ENCODE peak calls at places on chromosome 4, in four cellular contexts. One of them, this sample, is unnamed.

GRCh38 chr4:148813289-148813688 is 371.1 kb upstream of the NR3C2 start:
- DNase-seq in left ventricle myocardium inferior: no peak
- DNase-seq in AG10803: no peak
- DNase-seq in brain microvascular endothelial cell: no peak
- DNase-seq in this sample: no peak

GRCh38 chr4:24703298-24703697 is 92.1 kb upstream of the SOD3 start:
- DNase-seq in AG10803: no peak
- DNase-seq in left ventricle myocardium inferior: no peak
- DNase-seq in brain microvascular endothelial cell: no peak
- DNase-seq in this sample: no peak

GRCh38 chr4:15077969-15078368 is 75.7 kb downstream of the CPEB2 start:
- DNase-seq in AG10803: peak
- DNase-seq in left ventricle myocardium inferior: no peak
- DNase-seq in brain microvascular endothelial cell: peak
- DNase-seq in this sample: peak

GRCh38 chr4:129429566-129430339 is 333.8 kb downstream of the C4orf33 start:
- DNase-seq in AG10803: no peak
- DNase-seq in left ventricle myocardium inferior: no peak
- DNase-seq in brain microvascular endothelial cell: no peak
- DNase-seq in this sample: no peak

GRCh38 chr4:21901281-21901680 is 47.3 kb downstream of the KCNIP4 start:
- DNase-seq in brain microvascular endothelial cell: no peak
- DNase-seq in AG10803: no peak
- DNase-seq in left ventricle myocardium inferior: no peak
- DNase-seq in this sample: no peak

GRCh38 chr4:98663226-98664006 is 5.0 kb upstream of the TSPAN5 start:
- DNase-seq in AG10803: no peak
- DNase-seq in brain microvascular endothelial cell: no peak
- DNase-seq in left ventricle myocardium inferior: peak
- DNase-seq in this sample: no peak

GRCh38 chr4:15413010-15413622 is 14.7 kb upstream of the C1QTNF7 start:
- DNase-seq in AG10803: no peak
- DNase-seq in brain microvascular endothelial cell: no peak
- DNase-seq in left ventricle myocardium inferior: no peak
- DNase-seq in this sample: no peak

GRCh38 chr4:59818656-59819055 is 1381.5 kb upstream of the ADGRL3 start:
- DNase-seq in AG10803: no peak
- DNase-seq in brain microvascular endothelial cell: no peak
- DNase-seq in left ventricle myocardium inferior: no peak
- DNase-seq in this sample: no peak

GRCh38 chr4:14078311-14078710 is 450.8 kb upstream of the BOD1L1 start:
- DNase-seq in brain microvascular endothelial cell: no peak
- DNase-seq in AG10803: peak
- DNase-seq in left ventricle myocardium inferior: no peak
- DNase-seq in this sample: no peak

GRCh38 chr4:159035570-159035969 is 67.3 kb upstream of the RAPGEF2 start:
- DNase-seq in AG10803: no peak
- DNase-seq in left ventricle myocardium inferior: no peak
- DNase-seq in brain microvascular endothelial cell: no peak
- DNase-seq in this sample: no peak

GRCh38 chr4:173258866-173259265 is 75.3 kb downstream of the HMGB2 start:
- DNase-seq in AG10803: no peak
- DNase-seq in brain microvascular endothelial cell: no peak
- DNase-seq in left ventricle myocardium inferior: no peak
- DNase-seq in this sample: no peak

GRCh38 chr4:54228563-54229501 is at the start of gene PDGFRA:
- DNase-seq in brain microvascular endothelial cell: peak
- DNase-seq in left ventricle myocardium inferior: peak
- DNase-seq in AG10803: peak
- DNase-seq in this sample: peak

GRCh38 chr4:166277851-166278250 is 404.8 kb downstream of the TLL1 start:
- DNase-seq in AG10803: no peak
- DNase-seq in left ventricle myocardium inferior: no peak
- DNase-seq in brain microvascular endothelial cell: no peak
- DNase-seq in this sample: peak

GRCh38 chr4:10743357-10743756 is 58.8 kb upstream of the CLNK start:
- DNase-seq in brain microvascular endothelial cell: no peak
- DNase-seq in AG10803: no peak
- DNase-seq in left ventricle myocardium inferior: no peak
- DNase-seq in this sample: no peak
- H3K4me3 ChIP-seq in brain microvascular endothelial cell: no peak
- H3K4me3 ChIP-seq in AG10803: no peak
- H3K4me3 ChIP-seq in left ventricle myocardium inferior: no peak
- H3K4me3 ChIP-seq in this sample: no peak

GRCh38 chr4:123659262-123659661 is 262.7 kb downstream of the SPRY1 start:
- DNase-seq in AG10803: no peak
- DNase-seq in brain microvascular endothelial cell: no peak
- DNase-seq in left ventricle myocardium inferior: no peak
- DNase-seq in this sample: peak

GRCh38 chr4:123661080-123661737 is 264.6 kb downstream of the SPRY1 start:
- DNase-seq in brain microvascular endothelial cell: no peak
- DNase-seq in AG10803: peak
- DNase-seq in left ventricle myocardium inferior: no peak
- DNase-seq in this sample: peak

GRCh38 chr4:123662827-123663226 is 266.2 kb downstream of the SPRY1 start:
- DNase-seq in brain microvascular endothelial cell: no peak
- DNase-seq in AG10803: no peak
- DNase-seq in left ventricle myocardium inferior: no peak
- DNase-seq in this sample: no peak

DNA sequence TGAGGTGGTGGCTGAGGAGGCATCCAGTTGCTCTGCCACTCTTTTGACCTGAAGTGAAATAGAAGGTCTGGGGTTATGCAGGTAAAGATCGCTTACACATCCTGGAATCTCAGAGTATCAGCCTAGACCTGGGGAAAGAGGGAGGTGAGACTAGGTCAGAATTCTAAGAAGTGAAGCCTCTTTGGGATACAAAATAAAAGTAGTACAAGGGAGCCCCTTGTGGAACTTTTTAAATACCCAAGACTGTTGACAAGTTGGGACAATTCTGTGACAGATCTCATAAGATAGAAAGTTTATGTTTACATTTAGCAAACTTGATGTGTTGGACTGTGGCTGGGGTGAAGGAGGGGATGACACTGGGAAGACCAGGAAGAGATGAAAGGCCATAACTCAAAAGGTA is 263.2 kb downstream of the SPRY1 start:
- DNase-seq in brain microvascular endothelial cell: no peak
- DNase-seq in left ventricle myocardium inferior: no peak
- DNase-seq in AG10803: no peak
- DNase-seq in this sample: peak
- TF ChIP-seq CTCF in brain microvascular endothelial cell: peak
- TF ChIP-seq CTCF in left ventricle myocardium inferior: peak
- TF ChIP-seq CTCF in AG10803: peak
- TF ChIP-seq CTCF in this sample: peak

DNA sequence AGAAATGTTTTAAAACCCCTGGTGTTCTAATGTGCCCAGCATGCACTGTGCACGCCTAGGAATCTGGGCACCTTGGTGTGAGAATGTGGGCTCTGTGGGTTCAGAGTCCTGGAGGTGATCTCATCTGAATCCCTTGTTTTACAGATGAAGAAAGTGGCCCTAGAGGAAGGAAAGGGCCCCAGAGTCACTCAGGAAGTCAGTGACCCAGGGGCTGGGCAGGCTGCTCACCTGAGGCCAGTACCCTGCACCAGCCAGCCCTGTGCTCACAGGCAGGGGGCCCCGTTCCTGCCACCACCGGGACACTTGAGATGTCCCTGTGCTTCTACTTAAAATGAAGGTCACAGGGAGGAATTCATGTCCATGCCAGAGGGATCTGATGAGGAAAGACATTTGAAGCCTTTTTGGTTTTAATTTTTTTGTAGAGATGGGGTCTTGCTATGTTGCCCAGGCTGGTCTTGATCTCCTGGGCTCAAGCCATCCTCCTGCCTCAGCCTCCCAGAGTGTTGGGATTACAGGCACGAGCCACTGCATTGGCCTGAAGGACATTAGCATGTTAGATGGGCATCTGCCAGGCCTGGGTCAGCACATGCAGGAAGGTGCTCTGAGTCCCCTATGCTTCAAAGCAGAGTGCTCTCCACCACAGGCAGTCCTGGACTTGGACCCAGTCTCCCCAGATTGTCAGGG is 7.4 kb upstream of the S100P start:
- DNase-seq in left ventricle myocardium inferior: no peak
- DNase-seq in AG10803: no peak
- DNase-seq in brain microvascular endothelial cell: no peak
- DNase-seq in this sample: no peak
- H3K4me3 ChIP-seq in left ventricle myocardium inferior: no peak
- H3K4me3 ChIP-seq in AG10803: no peak
- H3K4me3 ChIP-seq in brain microvascular endothelial cell: no peak
- H3K4me3 ChIP-seq in this sample: no peak

GRCh38 chr4:31793907-31794306 is 1073.7 kb downstream of the PCDH7 start:
- DNase-seq in AG10803: no peak
- DNase-seq in left ventricle myocardium inferior: no peak
- DNase-seq in brain microvascular endothelial cell: no peak
- DNase-seq in this sample: no peak
- TF ChIP-seq CTCF in AG10803: peak
- TF ChIP-seq CTCF in left ventricle myocardium inferior: no peak
- TF ChIP-seq CTCF in brain microvascular endothelial cell: peak
- TF ChIP-seq CTCF in this sample: no peak

GRCh38 chr4:162681212-162681611 is 485.5 kb downstream of the NAF1 start:
- DNase-seq in brain microvascular endothelial cell: no peak
- DNase-seq in AG10803: no peak
- DNase-seq in left ventricle myocardium inferior: no peak
- DNase-seq in this sample: no peak
- H3K4me3 ChIP-seq in brain microvascular endothelial cell: no peak
- H3K4me3 ChIP-seq in AG10803: no peak
- H3K4me3 ChIP-seq in left ventricle myocardium inferior: no peak
- H3K4me3 ChIP-seq in this sample: no peak

This sample was measured in fibroblast of villous mesenchyme.